ENCODE peak calls at places on chromosomes 12 and 14, in four cellular contexts. One of them, this sample, is unnamed.

GRCh38 chr12:131894981-131895639 is 688 bp downstream of the ULK1 start:
- DNase-seq in tibial nerve: no peak
- DNase-seq in stomach: peak
- DNase-seq in GM12891: peak
- DNase-seq in this sample: peak

GRCh38 chr12:14774944-14775651 is 28.2 kb downstream of the WBP11 start:
- DNase-seq in tibial nerve: peak
- DNase-seq in stomach: peak
- DNase-seq in GM12891: no peak
- DNase-seq in this sample: no peak

GRCh38 chr12:93061414-93062099 is 132.5 kb upstream of the EEA1 start:
- DNase-seq in stomach: no peak
- DNase-seq in tibial nerve: no peak
- DNase-seq in GM12891: no peak
- DNase-seq in this sample: no peak

GRCh38 chr12:4954632-4955354 is 45.1 kb downstream of the KCNA1 start:
- DNase-seq in tibial nerve: no peak
- DNase-seq in GM12891: no peak
- DNase-seq in stomach: no peak
- DNase-seq in this sample: no peak

GRCh38 chr12:4272014-4272975 is 1.3 kb upstream of the CCND2 start:
- DNase-seq in tibial nerve: peak
- DNase-seq in stomach: peak
- DNase-seq in GM12891: peak
- DNase-seq in this sample: peak

GRCh38 chr12:82862069-82862841 is 175.5 kb downstream of the TMTC2 start:
- DNase-seq in stomach: no peak
- DNase-seq in GM12891: no peak
- DNase-seq in tibial nerve: no peak
- DNase-seq in this sample: no peak

GRCh38 chr12:96197503-96198272 is 3.5 kb downstream of the ELK3 start:
- DNase-seq in stomach: no peak
- DNase-seq in tibial nerve: no peak
- DNase-seq in GM12891: no peak
- DNase-seq in this sample: no peak

GRCh38 chr14:95211721-95212504 is 54.6 kb upstream of the DICER1 start:
- DNase-seq in stomach: peak
- DNase-seq in tibial nerve: no peak
- DNase-seq in GM12891: no peak
- DNase-seq in this sample: no peak

GRCh38 chr14:43877351-43877900 is 629.7 kb downstream of the FSCB start:
- DNase-seq in stomach: no peak
- DNase-seq in tibial nerve: no peak
- DNase-seq in GM12891: no peak
- DNase-seq in this sample: no peak

GRCh38 chr12:124488520-124488919 is 78.9 kb downstream of the NCOR2 start:
- DNase-seq in GM12891: no peak
- DNase-seq in stomach: no peak
- DNase-seq in tibial nerve: no peak
- DNase-seq in this sample: no peak

GRCh38 chr12:104569348-104570173 is 112.8 kb downstream of the CHST11 start:
- DNase-seq in GM12891: peak
- DNase-seq in tibial nerve: peak
- DNase-seq in stomach: peak
- DNase-seq in this sample: no peak
- TF ChIP-seq POLR2A in GM12891: no peak
- TF ChIP-seq POLR2A in tibial nerve: no peak
- TF ChIP-seq POLR2A in stomach: no peak
- TF ChIP-seq POLR2A in this sample: no peak

GRCh38 chr14:102304611-102305506 is at the start of gene MOK:
- DNase-seq in GM12891: peak
- DNase-seq in tibial nerve: peak
- DNase-seq in stomach: peak
- DNase-seq in this sample: peak
- TF ChIP-seq POLR2A in GM12891: no peak
- TF ChIP-seq POLR2A in tibial nerve: no peak
- TF ChIP-seq POLR2A in stomach: no peak
- TF ChIP-seq POLR2A in this sample: no peak

GRCh38 chr14:73612339-73613045 is at the start of gene ACOT6:
- DNase-seq in tibial nerve: peak
- DNase-seq in stomach: peak
- DNase-seq in GM12891: peak
- DNase-seq in this sample: peak
- TF ChIP-seq POLR2A in tibial nerve: peak
- TF ChIP-seq POLR2A in stomach: no peak
- TF ChIP-seq POLR2A in GM12891: no peak
- TF ChIP-seq POLR2A in this sample: peak

DNA sequence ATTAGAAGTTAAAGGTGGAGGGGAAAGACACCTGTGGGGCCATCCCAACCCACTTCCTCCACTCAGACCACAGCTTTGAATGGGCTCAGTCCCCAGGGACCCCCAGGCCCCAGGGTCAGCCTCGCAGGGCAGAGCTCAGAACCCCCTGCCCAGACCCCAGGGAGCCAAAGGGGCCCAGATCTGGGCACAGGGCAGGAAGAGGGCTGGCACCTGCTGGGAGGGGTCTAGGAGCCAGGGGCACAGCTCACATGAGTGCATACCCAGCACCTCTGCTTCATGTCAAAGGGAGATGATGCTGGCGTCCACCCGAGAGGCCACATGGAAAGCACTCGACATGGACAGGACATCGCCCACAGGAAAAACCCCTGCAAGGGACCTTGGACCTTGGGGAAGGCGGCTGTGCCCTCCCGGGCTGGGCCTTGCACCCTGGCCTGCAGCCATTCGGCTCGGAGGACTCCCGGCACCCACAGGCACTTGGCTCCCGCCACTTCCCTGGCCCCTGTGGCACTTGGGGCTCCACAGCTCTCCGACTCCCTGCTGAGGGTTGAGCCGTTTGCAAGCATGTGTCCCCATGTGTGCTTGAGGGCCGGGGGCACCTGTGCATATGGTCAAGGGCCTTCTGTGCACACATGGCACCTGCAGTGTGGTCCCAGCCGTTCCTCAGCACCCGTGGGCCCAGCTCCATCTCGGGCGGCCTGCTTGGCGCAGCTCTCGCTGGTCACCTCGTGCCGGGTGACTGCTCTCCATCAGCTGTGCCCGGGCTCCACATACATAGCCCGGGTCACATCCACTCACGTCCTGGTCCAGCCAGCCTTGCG is 7.8 kb upstream of the AMN start:
- DNase-seq in GM12891: peak
- DNase-seq in tibial nerve: no peak
- DNase-seq in stomach: no peak
- DNase-seq in this sample: no peak
- TF ChIP-seq POLR2A in GM12891: peak
- TF ChIP-seq POLR2A in tibial nerve: no peak
- TF ChIP-seq POLR2A in stomach: no peak
- TF ChIP-seq POLR2A in this sample: no peak

GRCh38 chr14:31461545-31461944 is 4.2 kb upstream of the DTD2 start:
- DNase-seq in GM12891: no peak
- DNase-seq in tibial nerve: no peak
- DNase-seq in stomach: no peak
- DNase-seq in this sample: no peak

GRCh38 chr14:31457665-31458659 is 656 bp upstream of the DTD2 start:
- DNase-seq in tibial nerve: no peak
- DNase-seq in stomach: no peak
- DNase-seq in GM12891: no peak
- DNase-seq in this sample: no peak

GRCh38 chr14:31456841-31457664 is at the start of gene DTD2:
- DNase-seq in tibial nerve: peak
- DNase-seq in GM12891: peak
- DNase-seq in stomach: peak
- DNase-seq in this sample: peak
- TF ChIP-seq POLR2A in tibial nerve: peak
- TF ChIP-seq POLR2A in GM12891: peak
- TF ChIP-seq POLR2A in stomach: peak
- TF ChIP-seq POLR2A in this sample: peak